ENCODE peak calls at places on chromosomes 4 and X, in five cellular contexts. X is epithelial cell of prostate, I is iPS DF 6.9, J is NAMALWA, U is Kasumi-1. S is an unnamed sample.

GRCh38 chrX:2627272-2627867 is 63.7 kb upstream of the CD99 start:
- DNase-seq in I (no peak), X (no peak), J (peak; percentile 72), U (no peak), S (peak; percentile 14)

GRCh38 chr4:94880976-94881375 is 123.2 kb downstream of the BMPR1B start:
- DNase-seq in J (no peak), I (no peak), U (no peak), X (no peak), S (peak; percentile 60)

GRCh38 chr4:106986486-106986885 is 49.6 kb downstream of the DKK2 start:
- DNase-seq in J (no peak), I (no peak), U (peak; percentile 25), X (peak; percentile 2), S (peak; percentile 39)

GRCh38 chr4:120156115-120156718 is 89.6 kb upstream of the MAD2L1 start:
- DNase-seq in X (peak; percentile 34), U (peak; percentile 53), J (peak; percentile 80), I (peak; percentile 45), S (peak; percentile 51)

GRCh38 chr4:71595576-71596108 is 188.2 kb downstream of the GC start:
- DNase-seq in J (no peak), U (no peak), X (peak; percentile 78), I (no peak), S (no peak)

GRCh38 chr4:82776925-82777542 is 21.6 kb downstream of the SCD5 start:
- DNase-seq in I (no peak), J (no peak), X (no peak), U (no peak), S (peak; percentile 87)

GRCh38 chrX:30888526-30889146 is 418 bp downstream of the TAB3 start:
- DNase-seq in U (peak; percentile 20), X (no peak), I (no peak), J (peak; percentile 24), S (peak; percentile 4)

GRCh38 chr4:73599182-73599581 is 21.1 kb downstream of the RASSF6 start:
- DNase-seq in X (no peak), I (peak; percentile 43), J (peak; percentile 54), U (no peak), S (peak; percentile 70)

GRCh38 chr4:69894221-69894620 is 34.3 kb upstream of the SULT1E1 start:
- DNase-seq in J (no peak), X (no peak), U (no peak), I (no peak), S (no peak)

GRCh38 chrX:45505214-45505613 is 304.5 kb upstream of the DIPK2B start:
- DNase-seq in J (no peak), X (peak; percentile 76), U (no peak), I (no peak), S (peak; percentile 61)

GRCh38 chrX:138925330-138925729 is 213.8 kb upstream of the FGF13 start:
- DNase-seq in U (peak; percentile 14), X (peak; percentile 66), I (no peak), J (no peak), S (peak; percentile 94)

GRCh38 chr4:76640252-76640925 is 205.4 kb downstream of the SHROOM3 start:
- DNase-seq in I (no peak), J (no peak), U (no peak), X (no peak), S (no peak)

S was measured in astrocyte.